ENCODE peak calls at places on chromosomes 5 and 9, in five cellular contexts. J, V, Q, I and D are unnamed samples.

GRCh38 chr5:65693121-65693520 is 28.8 kb downstream of the SGTB start:
- ATAC-seq in I (no peak), J (no peak), Q (no peak), V (no peak), D (no peak)

GRCh38 chr9:137452761-137453642 is 6.1 kb downstream of the NSMF start:
- ATAC-seq in J (peak), Q (no peak), I (no peak), V (no peak), D (no peak)

GRCh38 chr9:132864277-132864676 is 13.8 kb downstream of the AK8 start:
- ATAC-seq in Q (no peak), J (no peak), V (no peak), I (peak), D (no peak)

GRCh38 chr9:136335296-136336155 is 8.2 kb downstream of the GPSM1 start:
- ATAC-seq in J (peak), I (no peak), Q (no peak), V (no peak), D (no peak)

GRCh38 chr9:36268007-36268427 is 9.8 kb upstream of the GNE start:
- ATAC-seq in J (no peak), V (no peak), Q (no peak), I (no peak), D (no peak)

GRCh38 chr9:16670791-16671190 is 199.7 kb downstream of the BNC2 start:
- ATAC-seq in V (no peak), Q (no peak), I (no peak), J (no peak), D (no peak)

GRCh38 chr5:133754575-133755169 is 142.3 kb upstream of the FSTL4 start:
- ATAC-seq in I (peak), Q (peak), J (peak), V (no peak), D (no peak)

GRCh38 chr5:54718647-54719046 is 201.1 kb downstream of the SNX18 start:
- ATAC-seq in J (peak), Q (peak), V (no peak), I (no peak), D (peak)

GRCh38 chr9:20980713-20981481 is 50.5 kb downstream of the HACD4 start:
- ATAC-seq in V (no peak), I (no peak), Q (peak), J (peak), D (peak)

GRCh38 chr5:169668732-169669131 is 31.7 kb downstream of the DOCK2 start:
- ATAC-seq in V (no peak), J (no peak), Q (no peak), I (no peak), D (no peak)

GRCh38 chr9:91033802-91034201 is 232.2 kb downstream of the SYK start:
- ATAC-seq in I (no peak), J (no peak), V (peak), Q (no peak), D (no peak)

GRCh38 chr9:113648048-113648447 is 184.5 kb downstream of the RGS3 start:
- ATAC-seq in J (no peak), V (no peak), Q (no peak), I (no peak), D (no peak)

GRCh38 chr5:153952893-153953292 is 85.8 kb downstream of the FAM114A2 start:
- ATAC-seq in I (no peak), J (no peak), Q (no peak), V (no peak), D (peak)

GRCh38 chr5:2546983-2547382 is 204.5 kb downstream of the IRX2 start:
- ATAC-seq in I (no peak), Q (no peak), J (no peak), V (no peak), D (no peak)

GRCh38 chr9:130023147-130023787 is 19.7 kb downstream of the FNBP1 start:
- ATAC-seq in V (peak), J (peak), I (peak), Q (peak), D (peak)

GRCh38 chr5:139104577-139105271 is 93.4 kb downstream of the SIL1 start:
- ATAC-seq in Q (peak), J (peak), V (no peak), I (no peak), D (peak)

GRCh38 chr5:142820447-142820846 is 50.3 kb downstream of the ARHGAP26 start:
- ATAC-seq in I (no peak), Q (no peak), J (no peak), V (no peak), D (no peak)

GRCh38 chr9:96646081-96646991 is 8.8 kb downstream of the PRXL2C start:
- ATAC-seq in V (no peak), Q (peak), I (no peak), J (peak), D (peak)

GRCh38 chr9:32344551-32345182 is 39.8 kb upstream of the ACO1 start:
- ATAC-seq in Q (no peak), I (no peak), V (no peak), J (peak), D (no peak)

GRCh38 chr5:124686239-124687004 is 60.0 kb downstream of the ZNF608 start:
- ATAC-seq in J (no peak), I (no peak), V (no peak), Q (no peak), D (no peak)

GRCh38 chr5:69493235-69493925 is 790 bp downstream of the OCLN start:
- ATAC-seq in V (no peak), Q (peak), I (peak), J (peak), D (peak)

GRCh38 chr5:12214631-12215030 is 310.4 kb upstream of the CTNND2 start:
- ATAC-seq in I (no peak), Q (no peak), J (no peak), V (no peak), D (no peak)

GRCh38 chr9:20292002-20292401 is 330.3 kb downstream of the MLLT3 start:
- ATAC-seq in V (no peak), J (no peak), Q (no peak), I (no peak), D (no peak)

GRCh38 chr5:7597058-7597457 is 201.1 kb downstream of the ADCY2 start:
- ATAC-seq in I (no peak), J (no peak), Q (peak), V (no peak), D (no peak)

GRCh38 chr5:73155541-73156222 is 17.3 kb upstream of the TMEM174 start:
- ATAC-seq in V (no peak), J (no peak), Q (no peak), I (no peak), D (no peak)

GRCh38 chr5:60886158-60886557 is 42.1 kb upstream of the ELOVL7 start:
- ATAC-seq in Q (no peak), V (no peak), I (no peak), J (no peak), D (no peak)

GRCh38 chr5:130102375-130102774 is 198.1 kb downstream of the CHSY3 start:
- ATAC-seq in V (no peak), Q (no peak), J (no peak), I (no peak), D (no peak)

GRCh38 chr9:19102181-19102630 is 498 bp downstream of the HAUS6 start:
- ATAC-seq in J (peak), V (peak), I (peak), Q (peak), D (no peak)

GRCh38 chr9:130172858-130173461 is 756 bp downstream of the NCS1 start:
- ATAC-seq in V (peak), Q (no peak), J (peak), I (peak), D (peak)

GRCh38 chr5:115457985-115458384 is 86.6 kb downstream of the FEM1C start:
- ATAC-seq in Q (peak), J (peak), I (no peak), V (no peak), D (no peak)